ENCODE peak calls at places on chromosomes 12 and 14, in four cellular contexts. One of them, this sample, is unnamed.
A peak's percentile ranks its signal among the peaks of the same experiment; 100 is the strongest.

GRCh38 chr14:99758121-99758871 is 34.9 kb upstream of the EML1 start:
- DNase-seq in right lobe of liver: no peak
- DNase-seq in stomach: no peak
- DNase-seq in heart right ventricle: no peak
- DNase-seq in this sample: peak; percentile 52

GRCh38 chr14:103627073-103628025 is 1.7 kb upstream of the KLC1 start:
- DNase-seq in right lobe of liver: no peak
- DNase-seq in stomach: no peak
- DNase-seq in heart right ventricle: no peak
- DNase-seq in this sample: peak; percentile 53

GRCh38 chr14:88005050-88005481 is at the start of gene GPR65:
- DNase-seq in right lobe of liver: no peak
- DNase-seq in stomach: no peak
- DNase-seq in heart right ventricle: no peak
- DNase-seq in this sample: no peak

GRCh38 chr12:114414866-114415524 is 9.1 kb upstream of the TBX5 start:
- DNase-seq in right lobe of liver: no peak
- DNase-seq in stomach: no peak
- DNase-seq in heart right ventricle: no peak
- DNase-seq in this sample: no peak

GRCh38 chr12:93015970-93016751 is 87.1 kb upstream of the EEA1 start:
- DNase-seq in right lobe of liver: no peak
- DNase-seq in stomach: peak; percentile 40
- DNase-seq in heart right ventricle: no peak
- DNase-seq in this sample: no peak

GRCh38 chr12:95286713-95287112 is 69.1 kb downstream of the VEZT start:
- DNase-seq in right lobe of liver: no peak
- DNase-seq in stomach: no peak
- DNase-seq in heart right ventricle: no peak
- DNase-seq in this sample: no peak

GRCh38 chr12:49264466-49264872 is 413 bp upstream of the TUBA1C start:
- DNase-seq in right lobe of liver: no peak
- DNase-seq in stomach: peak; percentile 55
- DNase-seq in heart right ventricle: no peak
- DNase-seq in this sample: no peak

GRCh38 chr14:23916038-23916437 is 37.5 kb upstream of the DHRS4 start:
- DNase-seq in right lobe of liver: no peak
- DNase-seq in stomach: no peak
- DNase-seq in heart right ventricle: no peak
- DNase-seq in this sample: no peak

GRCh38 chr14:68782091-68782981 is 10.5 kb downstream of the ZFP36L1 start:
- DNase-seq in right lobe of liver: no peak
- DNase-seq in stomach: peak; percentile 24
- DNase-seq in heart right ventricle: no peak
- DNase-seq in this sample: no peak

GRCh38 chr12:6327591-6328041 is 14.3 kb downstream of the TNFRSF1A start:
- DNase-seq in right lobe of liver: no peak
- DNase-seq in stomach: no peak
- DNase-seq in heart right ventricle: no peak
- DNase-seq in this sample: peak; percentile 83

DNA sequence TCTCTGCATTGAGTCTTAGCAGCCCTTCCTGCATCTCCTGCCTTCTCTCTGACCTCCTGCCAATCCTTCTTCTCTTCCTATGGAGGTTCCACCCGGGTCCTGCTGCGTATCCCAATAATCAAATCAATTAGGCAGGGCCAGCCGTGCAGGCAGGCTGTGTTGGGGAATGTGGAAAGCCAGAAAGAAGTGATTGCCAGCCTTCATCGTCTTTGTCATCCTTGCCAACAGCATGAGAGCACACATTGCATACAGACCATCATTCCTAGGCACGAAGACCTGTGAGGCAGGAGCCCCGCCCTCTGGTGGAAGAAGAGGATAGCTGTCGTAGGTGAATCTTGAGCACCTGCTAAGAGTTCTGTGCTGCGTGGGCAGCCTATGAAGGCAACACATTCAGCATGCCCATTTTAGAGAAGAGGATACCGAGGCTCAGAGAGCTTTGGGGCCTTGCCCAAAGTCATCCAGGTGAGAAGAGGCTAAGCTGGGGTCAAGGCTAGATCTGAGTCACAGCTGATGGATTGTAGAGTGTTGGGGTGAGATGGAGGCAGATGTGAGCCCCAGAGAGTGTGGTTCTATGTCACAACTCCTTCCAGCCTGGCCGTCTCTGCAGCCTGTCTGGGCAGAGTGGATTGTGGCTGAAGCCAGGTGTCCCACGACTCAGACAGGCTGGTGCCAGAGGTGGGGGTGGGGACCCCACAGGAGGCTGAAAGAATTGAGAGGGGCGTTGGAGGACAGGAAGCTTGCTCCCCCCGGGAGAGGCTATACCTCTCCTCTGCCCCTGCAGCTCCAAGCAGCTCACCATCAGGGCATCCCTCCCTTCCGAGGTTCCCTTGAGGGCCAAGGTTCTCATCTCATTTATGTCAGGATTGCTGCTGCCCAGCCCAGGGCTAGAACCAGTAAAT is 12.7 kb downstream of the C14orf132 start:
- DNase-seq in right lobe of liver: no peak
- DNase-seq in stomach: peak; percentile 18
- DNase-seq in heart right ventricle: no peak
- DNase-seq in this sample: no peak
- TF ChIP-seq CTCF in right lobe of liver: no peak
- TF ChIP-seq CTCF in stomach: no peak
- TF ChIP-seq CTCF in heart right ventricle: no peak
- TF ChIP-seq CTCF in this sample: no peak

GRCh38 chr12:4286771-4287317 is 13.3 kb downstream of the CCND2 start:
- DNase-seq in right lobe of liver: no peak
- DNase-seq in stomach: no peak
- DNase-seq in heart right ventricle: no peak
- DNase-seq in this sample: no peak

GRCh38 chr12:4284306-4284705 is 10.7 kb downstream of the CCND2 start:
- DNase-seq in right lobe of liver: no peak
- DNase-seq in stomach: no peak
- DNase-seq in heart right ventricle: no peak
- DNase-seq in this sample: no peak

GRCh38 chr12:4287325-4288290 is 14.0 kb downstream of the CCND2 start:
- DNase-seq in right lobe of liver: no peak
- DNase-seq in stomach: no peak
- DNase-seq in heart right ventricle: no peak
- DNase-seq in this sample: no peak

GRCh38 chr12:4285070-4285469 is 11.5 kb downstream of the CCND2 start:
- DNase-seq in right lobe of liver: no peak
- DNase-seq in stomach: no peak
- DNase-seq in heart right ventricle: no peak
- DNase-seq in this sample: no peak

DNA sequence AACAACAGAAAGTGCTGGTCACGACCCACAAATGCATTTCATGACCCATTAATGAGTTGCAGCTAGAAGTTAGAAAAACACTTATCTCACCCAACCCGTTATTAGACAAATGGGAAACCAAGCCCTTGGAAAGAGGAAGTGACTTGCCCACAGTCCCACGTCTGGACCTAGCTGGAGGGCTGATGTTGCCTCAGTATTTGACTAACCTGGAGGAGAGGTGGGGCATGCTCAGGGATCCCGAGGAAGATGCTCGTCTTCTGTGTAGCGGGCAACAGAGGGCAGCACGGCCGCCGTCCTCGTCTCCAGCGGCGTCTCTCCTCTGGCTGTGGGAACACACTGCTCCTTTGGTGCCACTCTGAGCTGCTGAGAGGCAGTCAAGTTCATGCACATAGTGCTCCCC is 12.7 kb downstream of the CCND2 start:
- DNase-seq in right lobe of liver: no peak
- DNase-seq in stomach: no peak
- DNase-seq in heart right ventricle: no peak
- DNase-seq in this sample: no peak
- H3K4me1 ChIP-seq in right lobe of liver: no peaks in the 10 kb centered on the region
- H3K4me1 ChIP-seq in stomach: peaks cover 11% of the 10 kb centered on the region
- H3K4me1 ChIP-seq in heart right ventricle: peaks cover 84% of the 10 kb centered on the region
- H3K4me1 ChIP-seq in this sample: no peaks in the 10 kb centered on the region

DNA sequence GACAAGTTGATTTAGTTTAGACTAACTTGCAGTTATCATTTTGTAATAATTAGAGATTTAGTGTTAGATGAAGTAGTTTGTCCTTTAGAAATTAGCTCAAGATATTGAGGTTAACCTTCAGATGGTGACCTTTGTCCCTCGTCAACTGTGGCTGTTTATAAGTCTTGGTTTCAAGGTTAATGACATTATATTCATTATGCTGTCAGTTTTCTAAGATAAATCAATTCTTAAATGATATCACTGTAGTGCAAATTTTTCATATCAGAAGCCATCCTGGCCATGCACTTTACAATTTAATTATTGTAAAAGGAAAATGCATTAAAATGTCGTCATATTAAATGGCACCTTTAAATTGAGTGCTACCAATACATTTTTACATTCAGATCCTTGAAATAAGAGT is 19.6 kb upstream of the PPFIA2 start:
- DNase-seq in right lobe of liver: no peak
- DNase-seq in stomach: no peak
- DNase-seq in heart right ventricle: no peak
- DNase-seq in this sample: no peak
- TF ChIP-seq CTCF in right lobe of liver: no peak
- TF ChIP-seq CTCF in stomach: no peak
- TF ChIP-seq CTCF in heart right ventricle: no peak
- TF ChIP-seq CTCF in this sample: no peak

GRCh38 chr14:102498678-102499265 is 10.8 kb downstream of the ANKRD9 start:
- DNase-seq in right lobe of liver: no peak
- DNase-seq in stomach: no peak
- DNase-seq in heart right ventricle: no peak
- DNase-seq in this sample: no peak

GRCh38 chr14:102500190-102500661 is 9.3 kb downstream of the ANKRD9 start:
- DNase-seq in right lobe of liver: no peak
- DNase-seq in stomach: no peak
- DNase-seq in heart right ventricle: peak; percentile 80
- DNase-seq in this sample: no peak

GRCh38 chr14:102498005-102498677 is 11.4 kb downstream of the ANKRD9 start:
- DNase-seq in right lobe of liver: no peak
- DNase-seq in stomach: no peak
- DNase-seq in heart right ventricle: no peak
- DNase-seq in this sample: no peak

GRCh38 chr14:102500724-102501123 is 8.9 kb downstream of the ANKRD9 start:
- DNase-seq in right lobe of liver: no peak
- DNase-seq in stomach: no peak
- DNase-seq in heart right ventricle: no peak
- DNase-seq in this sample: no peak

GRCh38 chr14:102499401-102500189 is 10.0 kb downstream of the ANKRD9 start:
- DNase-seq in right lobe of liver: no peak
- DNase-seq in stomach: no peak
- DNase-seq in heart right ventricle: peak; percentile 85
- DNase-seq in this sample: no peak
- H3K4me1 ChIP-seq in right lobe of liver: no peaks in the 10 kb centered on the region
- H3K4me1 ChIP-seq in stomach: peaks cover 5% of the 10 kb centered on the region
- H3K4me1 ChIP-seq in heart right ventricle: peaks cover 47% of the 10 kb centered on the region
- H3K4me1 ChIP-seq in this sample: no peaks in the 10 kb centered on the region

DNA sequence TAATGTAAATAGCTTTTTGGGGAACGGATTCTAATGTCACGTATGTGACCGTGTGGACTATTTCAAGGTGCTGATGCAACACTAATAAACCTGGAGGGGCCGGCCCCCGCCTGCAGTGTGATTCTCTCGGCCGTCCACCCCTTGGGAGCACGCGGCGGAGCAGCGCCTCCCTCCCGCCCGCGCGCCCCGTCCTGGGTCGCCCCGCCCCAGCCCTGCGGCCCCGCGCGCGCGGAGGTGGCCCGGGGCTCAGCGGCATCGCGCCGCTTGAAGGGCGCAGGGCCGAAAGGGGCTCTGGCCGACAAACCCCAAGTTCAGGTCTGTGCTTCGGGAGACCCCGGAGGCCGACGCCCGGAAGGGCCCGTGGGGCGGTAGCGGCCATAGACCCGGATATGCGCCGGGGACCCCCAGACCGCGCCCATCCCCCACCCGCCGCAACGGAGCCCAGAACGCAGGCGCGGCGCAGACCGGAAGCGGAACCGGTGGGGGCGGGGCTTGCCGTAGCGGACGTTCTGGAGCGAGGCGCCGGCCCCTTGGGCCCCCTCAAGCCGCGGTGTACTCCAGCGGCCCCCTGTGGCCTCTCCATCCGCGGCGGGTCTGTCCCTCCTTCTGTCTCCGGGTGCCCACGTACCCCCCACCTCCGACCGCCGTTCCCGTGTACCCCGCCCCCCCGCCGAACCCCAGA is at the start of gene TEX22:
- DNase-seq in right lobe of liver: peak; percentile 90
- DNase-seq in stomach: peak; percentile 89
- DNase-seq in heart right ventricle: peak; percentile 94
- DNase-seq in this sample: peak; percentile 97
- TF ChIP-seq CTCF in right lobe of liver: no peak
- TF ChIP-seq CTCF in stomach: no peak
- TF ChIP-seq CTCF in heart right ventricle: peak; percentile 53
- TF ChIP-seq CTCF in this sample: peak; percentile 5

GRCh38 chr12:120145164-120145563 is 28.6 kb upstream of the RAB35 start:
- DNase-seq in right lobe of liver: no peak
- DNase-seq in stomach: no peak
- DNase-seq in heart right ventricle: no peak
- DNase-seq in this sample: peak; percentile 32
- H3K4me1 ChIP-seq in right lobe of liver: no peaks in the 10 kb centered on the region
- H3K4me1 ChIP-seq in stomach: no peaks in the 10 kb centered on the region
- H3K4me1 ChIP-seq in heart right ventricle: no peaks in the 10 kb centered on the region
- H3K4me1 ChIP-seq in this sample: peaks cover 3% of the 10 kb centered on the region

DNA sequence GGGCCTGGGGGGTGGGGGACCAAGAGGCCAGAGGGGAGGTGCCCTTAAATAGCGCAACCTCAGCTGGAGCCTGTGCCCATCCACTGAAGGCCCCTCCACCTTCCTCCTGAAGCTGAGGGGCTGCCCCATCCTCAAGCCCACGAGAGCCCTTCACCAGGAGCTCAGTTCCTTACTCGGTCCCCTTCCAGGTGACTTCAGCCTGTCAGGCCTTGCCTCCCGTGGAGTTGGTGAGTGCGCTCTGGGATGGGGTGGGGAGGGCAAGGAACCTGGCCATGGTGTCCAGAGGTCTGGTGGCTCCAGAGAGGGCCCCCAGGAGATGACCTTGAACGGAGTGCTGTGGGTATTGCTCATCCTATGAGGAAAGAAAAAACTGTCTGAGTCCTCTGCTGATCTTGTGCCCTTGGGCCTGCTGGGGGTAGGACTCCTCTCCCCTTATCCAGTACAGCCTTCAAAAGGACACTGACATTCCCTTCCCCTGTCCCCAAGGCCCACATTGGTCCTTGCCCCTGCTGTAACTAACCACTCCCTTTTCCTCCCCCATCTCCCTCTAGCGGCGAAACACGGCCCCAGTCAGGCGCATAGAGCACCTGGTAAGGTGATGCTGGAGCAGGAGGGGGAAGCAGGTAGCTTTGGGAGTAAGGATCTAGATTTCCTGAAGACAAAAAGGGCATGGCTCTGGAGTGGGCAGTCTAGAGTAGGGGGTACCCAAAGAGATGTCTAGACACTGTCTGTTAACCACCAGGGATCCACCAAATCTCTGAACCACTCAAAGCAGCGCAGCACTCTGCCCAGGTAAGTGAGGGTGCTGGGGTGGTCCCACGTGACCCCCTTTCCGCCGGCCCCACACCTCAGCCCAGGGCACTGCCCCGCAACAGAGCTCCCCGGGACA is 3.6 kb downstream of the TNS2 start:
- DNase-seq in right lobe of liver: peak; percentile 70
- DNase-seq in stomach: peak; percentile 84
- DNase-seq in heart right ventricle: peak; percentile 76
- DNase-seq in this sample: peak; percentile 90
- TF ChIP-seq CTCF in right lobe of liver: peak; percentile 59
- TF ChIP-seq CTCF in stomach: peak; percentile 56
- TF ChIP-seq CTCF in heart right ventricle: peak; percentile 72
- TF ChIP-seq CTCF in this sample: peak; percentile 72

This sample was measured in kidney.